ENCODE peak calls at places on chromosomes 4 and X, in seven cellular contexts. W, Y, O, A, T, Q and E are unnamed samples.

GRCh38 chrX:11722304-11722703 is 35.7 kb upstream of the MSL3 start:
- DNase-seq in A (no peak), O (no peak), T (no peak), Q (no peak), W (no peak), Y (no peak), E (no peak)

GRCh38 chr4:121541696-121542095 is 155.1 kb downstream of the ANXA5 start:
- DNase-seq in A (no peak), Q (no peak), Y (no peak), W (no peak), O (no peak), T (no peak), E (no peak)

GRCh38 chr4:64617813-64618212 is 208.6 kb upstream of the TECRL start:
- DNase-seq in O (peak; percentile 5), T (no peak), Q (no peak), Y (no peak), W (no peak), A (no peak), E (no peak)

GRCh38 chr4:7813674-7814073 is 126.0 kb downstream of the AFAP1 start:
- DNase-seq in T (no peak), W (peak; percentile 26), A (no peak), Y (peak; percentile 28), O (peak; percentile 81), Q (peak; percentile 46), E (no peak)

GRCh38 chr4:26821677-26822503 is 38.8 kb upstream of the STIM2 start:
- DNase-seq in A (no peak), T (no peak), Y (no peak), Q (no peak), W (no peak), O (no peak), E (no peak)

GRCh38 chr4:153639556-153640475 is 44.3 kb upstream of the TLR2 start:
- DNase-seq in T (no peak), W (no peak), A (no peak), O (no peak), Y (no peak), Q (no peak), E (no peak)

GRCh38 chr4:89737888-89738287 is 99.1 kb downstream of the SNCA start:
- DNase-seq in A (no peak), Q (no peak), W (no peak), Y (no peak), O (peak; percentile 71), T (no peak), E (peak; percentile 74)

GRCh38 chr4:184392748-184393334 is 81.5 kb downstream of the IRF2 start:
- DNase-seq in O (no peak), Y (peak; percentile 35), W (no peak), Q (no peak), T (no peak), A (no peak), E (no peak)

GRCh38 chrX:1351981-1352714 is 15.6 kb downstream of the IL3RA start:
- DNase-seq in A (no peak), T (peak; percentile 46), O (no peak), Y (no peak), W (no peak), Q (no peak), E (no peak)

GRCh38 chr4:183591301-183591700 is 67.7 kb downstream of the RWDD4 start:
- DNase-seq in A (no peak), Q (no peak), Y (no peak), O (no peak), T (no peak), W (no peak), E (no peak)

GRCh38 chr4:99887837-99888236 is 6.4 kb downstream of the LAMTOR3 start:
- DNase-seq in A (no peak), O (no peak), W (no peak), Y (no peak), T (no peak), Q (no peak), E (peak; percentile 88)

GRCh38 chrX:45889471-45889870 is 655.8 kb downstream of the ZNF674 start:
- DNase-seq in T (no peak), Y (no peak), W (no peak), O (peak; percentile 12), A (no peak), Q (no peak), E (no peak)

GRCh38 chrX:15359701-15360100 is 24.4 kb upstream of the PIGA start:
- DNase-seq in Q (no peak), A (no peak), Y (no peak), T (no peak), W (no peak), O (no peak), E (no peak)

GRCh38 chr4:15870079-15870478 is 68.5 kb downstream of the FGFBP1 start:
- DNase-seq in Q (no peak), W (no peak), Y (no peak), O (no peak), A (no peak), T (no peak), E (no peak)

GRCh38 chrX:15269618-15270521 is at the start of gene ASB9:
- DNase-seq in W (no peak), A (peak; percentile 60), Q (no peak), Y (no peak), T (peak; percentile 83), O (peak; percentile 42), E (no peak)

GRCh38 chr4:16530688-16531635 is 304.7 kb upstream of the TAPT1 start:
- DNase-seq in Y (no peak), T (no peak), Q (no peak), W (no peak), O (peak; percentile 5), A (no peak), E (peak; percentile 34)

GRCh38 chrX:11461181-11462001 is 168.2 kb downstream of the AMELX start:
- DNase-seq in Y (no peak), Q (no peak), O (no peak), A (no peak), W (no peak), T (no peak), E (no peak)

GRCh38 chr4:88075336-88075735 is 67.9 kb downstream of the PKD2 start:
- DNase-seq in Y (no peak), A (no peak), W (no peak), O (no peak), Q (no peak), T (no peak), E (no peak)

DNA sequence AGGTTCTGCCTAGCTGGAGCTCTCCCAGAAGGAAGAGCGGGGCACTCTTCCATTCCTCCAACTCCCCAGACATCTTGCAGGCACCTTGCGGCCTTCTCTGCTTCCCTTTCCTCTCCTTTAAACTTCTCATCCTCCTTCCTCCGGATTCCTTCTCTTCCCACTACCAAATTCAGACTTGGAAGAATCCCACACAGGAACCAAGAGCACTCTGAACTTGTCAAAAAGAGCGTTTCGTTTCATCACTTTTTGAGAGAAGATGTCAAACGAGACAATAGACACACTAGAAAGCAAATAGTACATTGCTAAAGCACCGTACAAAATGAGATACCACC is 512 bp upstream of the UCP1 start:
- DNase-seq in Q (no peak), T (no peak), O (no peak), Y (no peak), A (no peak), W (no peak), E (no peak)
- H3K4me3 ChIP-seq in Q (peak overlapping the region; percentile 45), T (peak overlapping the region; percentile 42), O (no peak overlapping the region), Y (peak overlapping the region; percentile 67), A (peak overlapping the region; percentile 45), W (peak overlapping the region; percentile 41), E (peak overlapping the region; percentile 50)

DNA sequence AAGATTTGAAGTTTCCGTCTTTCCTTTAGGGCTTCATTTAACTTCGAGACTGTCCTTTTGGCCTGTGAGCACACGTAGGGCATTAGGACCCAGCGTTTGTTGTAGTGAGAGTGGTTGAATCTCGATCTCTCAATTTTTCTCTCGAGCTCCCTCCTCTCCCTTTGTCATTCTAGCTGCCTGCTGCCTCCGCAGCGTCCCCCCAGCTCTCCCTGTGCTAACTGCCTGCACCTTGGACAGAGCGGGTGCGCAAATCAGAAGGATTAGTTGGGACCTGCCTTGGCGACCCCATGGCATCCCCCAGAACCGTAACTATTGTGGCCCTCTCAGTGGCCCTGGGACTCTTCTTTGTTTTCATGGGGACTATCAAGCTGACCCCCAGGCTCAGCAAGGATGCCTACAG is at the start of gene TMEM35A:
- DNase-seq in A (no peak), Y (no peak), Q (peak; percentile 7), T (no peak), O (peak; percentile 16), W (no peak), E (peak; percentile 6)
- H3K4me3 ChIP-seq in A (peak within 1 kb of the TSS; percentile 18), Y (peak within 1 kb of the TSS; percentile 64), Q (peak within 1 kb of the TSS; percentile 73), T (no peak within 1 kb of the TSS), O (peak within 1 kb of the TSS; percentile 54), W (peak within 1 kb of the TSS; percentile 54), E (peak within 1 kb of the TSS; percentile 66)

GRCh38 chr4:101328063-101328602 is 19.2 kb downstream of the PPP3CA start:
- DNase-seq in A (no peak), Q (no peak), O (no peak), Y (no peak), W (no peak), T (no peak), E (no peak)
- H3K4me3 ChIP-seq in A (no peak overlapping the region), Q (no peak overlapping the region), O (no peak overlapping the region), Y (no peak overlapping the region), W (no peak overlapping the region), T (no peak overlapping the region), E (no peak overlapping the region)

GRCh38 chr4:24382381-24382780 is 202.0 kb downstream of the DHX15 start:
- DNase-seq in W (no peak), Y (no peak), A (no peak), T (no peak), O (peak; percentile 77), Q (peak; percentile 11), E (peak; percentile 34)
- H3K4me3 ChIP-seq in W (no peak overlapping the region), Y (no peak overlapping the region), A (no peak overlapping the region), T (no peak overlapping the region), O (no peak overlapping the region), Q (no peak overlapping the region), E (no peak overlapping the region)